ENCODE peak calls at places on chromosomes 16 and 17, in eight cellular contexts. J is uterus, U is right lobe of liver, B is GM23338, S is thoracic aorta, W is kidney epithelial cell, T is tibial nerve, R is fibroblast of lung. V is an unnamed sample.

GRCh38 chr16:1687427-1688316 is 9.6 kb downstream of the JPT2 start:
- DNase-seq in T (no peak), R (no peak), J (no peak), B (no peak), U (no peak), S (no peak), W (no peak), V (no peak)

GRCh38 chr16:27195941-27196595 is 7.3 kb upstream of the KDM8 start:
- DNase-seq in S (no peak), U (no peak), W (no peak), J (no peak), T (no peak), R (no peak), B (no peak), V (no peak)

GRCh38 chr16:55340445-55340844 is 16.4 kb downstream of the IRX6 start:
- DNase-seq in J (no peak), R (no peak), T (no peak), S (no peak), W (no peak), U (no peak), B (no peak), V (no peak)

GRCh38 chr17:41020346-41020745 is 6.7 kb downstream of the KRTAP1-5 start:
- DNase-seq in R (no peak), T (no peak), W (no peak), B (no peak), S (no peak), U (no peak), J (no peak), V (no peak)

GRCh38 chr16:19980866-19981265 is 92.8 kb downstream of the GPR139 start:
- DNase-seq in U (no peak), W (no peak), R (no peak), T (no peak), B (peak; percentile 77), J (no peak), S (no peak), V (no peak)

GRCh38 chr17:52064791-52065211 is 93.7 kb downstream of the CA10 start:
- DNase-seq in W (no peak), U (no peak), R (peak; percentile 57), B (no peak), S (no peak), J (no peak), T (no peak), V (no peak)

GRCh38 chr17:77400445-77400870 is 259.7 kb downstream of the SEC14L1 start:
- DNase-seq in U (no peak), T (no peak), W (no peak), J (no peak), B (peak; percentile 71), S (no peak), R (no peak), V (no peak)

GRCh38 chr17:79217473-79218135 is 143.0 kb downstream of the ENGASE start:
- DNase-seq in R (no peak), S (no peak), W (no peak), J (no peak), T (no peak), B (no peak), U (peak; percentile 31), V (no peak)

GRCh38 chr16:66572356-66572755 is 6.1 kb downstream of the CMTM1 start:
- DNase-seq in B (no peak), U (no peak), J (no peak), T (no peak), W (no peak), S (no peak), R (no peak), V (no peak)

GRCh38 chr16:87236516-87237115 is 80.6 kb downstream of the C16orf95 start:
- DNase-seq in T (no peak), J (no peak), W (no peak), S (no peak), R (no peak), B (no peak), U (no peak), V (no peak)

GRCh38 chr17:2337811-2338657 is 733 bp downstream of the SGSM2 start:
- DNase-seq in S (no peak), U (peak; percentile 66), W (no peak), J (peak; percentile 54), T (no peak), R (peak; percentile 60), B (peak; percentile 77), V (no peak)

GRCh38 chr16:70161350-70161749 is 12.2 kb upstream of the CLEC18C start:
- DNase-seq in T (no peak), B (no peak), W (no peak), J (no peak), U (no peak), S (no peak), R (no peak), V (no peak)

GRCh38 chr17:50565559-50566350 is 5.2 kb downstream of the CACNA1G start:
- DNase-seq in U (no peak), R (no peak), J (no peak), B (peak; percentile 80), W (no peak), T (no peak), S (no peak), V (no peak)

GRCh38 chr16:2276501-2277195 is 8.7 kb upstream of the RNPS1 start:
- DNase-seq in W (no peak), T (no peak), R (no peak), U (no peak), S (no peak), B (no peak), J (no peak), V (no peak)

GRCh38 chr16:57781349-57781740 is 20.9 kb downstream of the KIFC3 start:
- DNase-seq in J (no peak), W (no peak), U (no peak), S (no peak), R (no peak), T (no peak), B (no peak), V (no peak)

GRCh38 chr16:57825298-57826039 is 23.2 kb upstream of the KIFC3 start:
- DNase-seq in W (no peak), R (no peak), T (no peak), S (no peak), U (peak; percentile 16), J (no peak), B (no peak), V (no peak)

GRCh38 chr16:83843657-83844056 is 35.9 kb downstream of the HSBP1 start:
- DNase-seq in R (no peak), B (peak; percentile 55), T (no peak), S (no peak), W (no peak), U (no peak), J (no peak), V (no peak)

GRCh38 chr17:9003355-9004131 is 17.8 kb upstream of the NTN1 start:
- DNase-seq in U (no peak), B (peak; percentile 63), T (no peak), S (no peak), J (no peak), R (no peak), W (no peak), V (no peak)

GRCh38 chr17:40038882-40039513 is 15.2 kb downstream of the MED24 start:
- DNase-seq in B (peak; percentile 80), T (peak; percentile 77), U (peak; percentile 59), S (peak; percentile 55), R (peak; percentile 79), J (peak; percentile 92), W (no peak), V (peak; percentile 66)

GRCh38 chr17:76265624-76266243 is 586 bp downstream of the UBALD2 start:
- DNase-seq in U (peak; percentile 82), J (no peak), T (no peak), W (no peak), B (peak; percentile 73), S (no peak), R (peak; percentile 41), V (no peak)
- TF ChIP-seq CTCF in U (no peak), J (no peak), T (no peak), W (no peak), B (no peak), S (no peak), R (no peak), V (no peak)

GRCh38 chr17:38877130-38877851 is 7.4 kb downstream of the LASP1 start:
- DNase-seq in S (no peak), W (no peak), R (no peak), B (peak; percentile 59), U (no peak), T (no peak), J (no peak), V (no peak)

GRCh38 chr17:38872671-38873385 is 3.0 kb downstream of the LASP1 start:
- DNase-seq in S (no peak), B (no peak), J (no peak), T (no peak), R (no peak), W (no peak), U (peak; percentile 62), V (no peak)

GRCh38 chr17:38873646-38874380 is 4.0 kb downstream of the LASP1 start:
- DNase-seq in R (no peak), B (no peak), J (no peak), S (no peak), W (no peak), T (no peak), U (no peak), V (no peak)

GRCh38 chr17:38874505-38875419 is 4.9 kb downstream of the LASP1 start:
- DNase-seq in S (no peak), R (peak; percentile 37), J (no peak), W (no peak), T (no peak), B (no peak), U (no peak), V (no peak)

GRCh38 chr17:38875477-38876080 is 5.7 kb downstream of the LASP1 start:
- DNase-seq in J (no peak), S (no peak), T (no peak), W (no peak), R (no peak), U (no peak), B (no peak), V (no peak)
- H3K4me3 ChIP-seq in J (no peak overlapping the region), S (peak overlapping the region; percentile 100), T (no peak overlapping the region), W (no peak overlapping the region), R (no peak overlapping the region), U (no peak overlapping the region), B (no peak overlapping the region), V (peak overlapping the region; percentile 98)

DNA sequence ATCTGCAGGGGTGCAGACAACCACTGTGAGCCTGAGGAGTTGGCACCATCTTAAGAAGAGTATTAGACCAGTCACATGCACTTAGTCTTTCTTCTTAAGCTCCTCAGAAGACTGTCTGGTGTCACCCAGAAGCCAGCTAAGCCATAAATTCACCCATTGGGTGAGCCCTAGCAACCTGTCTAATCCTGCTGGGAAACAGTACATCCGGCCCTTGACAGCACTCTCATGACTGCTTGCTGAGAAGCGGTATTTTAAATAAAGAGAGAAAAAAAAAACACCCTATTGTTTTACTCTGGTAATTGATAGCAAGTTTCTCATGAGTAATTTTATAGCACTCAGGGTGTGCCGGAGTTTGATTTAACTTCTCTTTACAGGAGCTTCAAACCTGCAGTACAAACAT is 134.7 kb downstream of the SOX9 start:
- DNase-seq in T (no peak), J (no peak), B (no peak), R (no peak), U (no peak), S (no peak), W (no peak), V (no peak)
- H3K27me3 ChIP-seq in T (no peaks in the 10 kb centered on the region), J (no peaks in the 10 kb centered on the region), B (no peaks in the 10 kb centered on the region), R (no peaks in the 10 kb centered on the region), U (no peaks in the 10 kb centered on the region), S (no peaks in the 10 kb centered on the region), W (no peaks in the 10 kb centered on the region), V (peaks cover 8% of the 10 kb centered on the region)

DNA sequence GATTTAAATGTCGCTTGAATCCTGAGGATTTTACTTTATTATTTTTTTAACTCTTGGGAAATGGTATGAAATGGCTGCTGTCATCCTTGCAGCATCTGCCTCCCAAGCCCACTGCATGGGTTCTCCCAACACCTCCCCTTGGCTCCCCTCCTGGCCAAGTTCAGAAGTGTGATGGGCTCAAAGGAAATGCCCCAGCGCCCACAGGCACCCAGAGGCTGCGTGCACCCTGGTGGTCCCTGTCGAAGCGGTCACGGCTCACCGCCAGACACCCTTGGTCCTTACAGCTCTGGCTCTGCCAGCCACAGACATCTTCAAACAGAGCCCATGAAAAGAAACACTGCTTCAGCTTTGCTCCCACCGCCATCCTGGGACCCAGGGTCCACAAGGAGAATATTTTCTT is 334.7 kb downstream of the SOX9 start:
- DNase-seq in W (no peak), R (no peak), B (peak; percentile 36), T (no peak), J (no peak), U (no peak), S (no peak), V (no peak)
- TF ChIP-seq CTCF in W (no peak), R (no peak), B (peak; percentile 21), T (no peak), J (no peak), U (no peak), S (no peak), V (peak; percentile 7)